ENCODE peak calls at places on chromosomes 2 and 18, in ten cellular contexts. O is RPMI7951; X is NCI-H1694; W is activated T-cell treated with anti-CD3 and anti-CD28 coated beads, Interleukin-2, amount 50 U/mL, for 1 hour; G is GM10248; K is HepG2; A is stimulated activated CD4-positive, alpha-beta T cell treated with anti-CD3 and anti-CD28 coated beads, TNF-alpha, amount 100 ng/mL, for 1 hour; H is transverse colon; T is CD4-positive, alpha-beta memory T cell; Z is activated naive CD8-positive, alpha-beta T cell treated with anti-CD3 and anti-CD28 coated beads, Interleukin-2, amount 50 U/mL, for 24 hours. I is an unnamed sample.

GRCh38 chr2:223576873-223577272 is 25.3 kb downstream of the SCG2 start:
- DNase-seq in X (no peak), K (no peak), A (no peak), H (no peak), O (peak; percentile 98), Z (no peak), T (no peak), G (no peak), W (no peak), I (no peak)

GRCh38 chr18:55857409-55857808 is 269.4 kb upstream of the TCF4 start:
- DNase-seq in T (no peak), G (no peak), W (no peak), A (no peak), O (no peak), K (no peak), H (no peak), X (no peak), Z (no peak), I (no peak)

GRCh38 chr2:219433666-219434467 is 776 bp upstream of the SPEG start:
- DNase-seq in X (peak; percentile 58), W (no peak), G (no peak), H (peak; percentile 57), O (peak; percentile 40), Z (peak; percentile 54), K (peak; percentile 35), T (no peak), A (no peak), I (no peak)

GRCh38 chr2:173602153-173602552 is 247.5 kb downstream of the CDCA7 start:
- DNase-seq in G (no peak), H (no peak), T (no peak), K (no peak), X (no peak), A (no peak), Z (no peak), W (no peak), O (no peak), I (no peak)

GRCh38 chr2:102736174-102736606 is 25.6 kb upstream of the TMEM182 start:
- DNase-seq in T (no peak), X (no peak), G (peak; percentile 67), O (no peak), A (no peak), K (peak; percentile 29), W (no peak), H (peak; percentile 58), Z (no peak), I (peak; percentile 22)

GRCh38 chr2:7203056-7203467 is 285.9 kb downstream of the RNF144A start:
- DNase-seq in G (peak; percentile 45), A (peak; percentile 18), W (peak; percentile 43), T (peak; percentile 39), Z (peak; percentile 60), O (peak; percentile 50), K (peak; percentile 49), H (peak; percentile 24), X (peak; percentile 87), I (peak; percentile 14)

GRCh38 chr2:66134113-66134730 is 300.7 kb upstream of the MEIS1 start:
- DNase-seq in Z (no peak), H (no peak), G (no peak), A (no peak), K (no peak), T (no peak), W (no peak), X (no peak), O (no peak), I (no peak)

GRCh38 chr2:66048667-66049066 is 386.3 kb upstream of the MEIS1 start:
- DNase-seq in T (no peak), K (no peak), H (no peak), A (no peak), Z (no peak), W (no peak), X (no peak), G (no peak), O (no peak), I (no peak)

GRCh38 chr2:231716641-231717280 is 8.4 kb downstream of the PTMA start:
- DNase-seq in W (no peak), Z (no peak), A (no peak), H (no peak), O (peak; percentile 17), T (no peak), G (no peak), X (no peak), K (peak; percentile 86), I (no peak)

GRCh38 chr2:72824224-72824842 is 1.5 kb downstream of the EXOC6B start:
- DNase-seq in G (no peak), A (no peak), H (no peak), W (no peak), X (no peak), K (no peak), O (peak; percentile 60), Z (no peak), T (no peak), I (no peak)

GRCh38 chr2:16632615-16633014 is 33.0 kb downstream of the CYRIA start:
- DNase-seq in W (no peak), H (no peak), O (no peak), Z (no peak), A (no peak), G (no peak), X (no peak), T (no peak), K (no peak), I (no peak)

GRCh38 chr2:54083440-54083839 is 32.0 kb upstream of the ACYP2 start:
- DNase-seq in W (no peak), Z (no peak), T (no peak), K (no peak), H (no peak), X (no peak), O (peak; percentile 66), A (no peak), G (no peak), I (no peak)

GRCh38 chr2:228401065-228401912 is 219.8 kb upstream of the SPHKAP start:
- DNase-seq in T (no peak), K (no peak), Z (no peak), G (no peak), W (no peak), O (no peak), X (no peak), A (no peak), H (no peak), I (no peak)

GRCh38 chr2:146323564-146323963 is 1521.3 kb upstream of the ACVR2A start:
- DNase-seq in Z (no peak), W (no peak), H (no peak), A (no peak), G (no peak), X (no peak), O (no peak), T (no peak), K (no peak), I (no peak)

GRCh38 chr2:211901226-211901625 is 637.4 kb downstream of the ERBB4 start:
- DNase-seq in A (no peak), O (no peak), Z (no peak), H (no peak), K (no peak), T (no peak), W (no peak), G (no peak), X (no peak), I (no peak)

GRCh38 chr2:237726401-237726830 is 72.2 kb upstream of the RBM44 start:
- DNase-seq in Z (no peak), X (peak; percentile 97), H (no peak), K (no peak), O (peak; percentile 81), T (no peak), G (no peak), A (no peak), W (peak; percentile 6), I (no peak)

GRCh38 chr2:109195193-109196045 is 66.4 kb downstream of the SH3RF3 start:
- DNase-seq in X (no peak), K (no peak), G (no peak), T (no peak), H (no peak), W (no peak), A (no peak), Z (no peak), O (peak; percentile 37), I (no peak)

GRCh38 chr2:119701352-119701751 is 22.4 kb downstream of the TMEM177 start:
- DNase-seq in Z (no peak), W (no peak), T (no peak), K (no peak), H (no peak), X (no peak), O (no peak), G (no peak), A (no peak), I (no peak)

GRCh38 chr2:73257425-73258125 is 23.5 kb downstream of the CCT7 start:
- DNase-seq in Z (no peak), X (no peak), K (no peak), W (peak; percentile 27), O (peak; percentile 15), H (peak; percentile 35), G (no peak), T (peak; percentile 24), A (no peak), I (no peak)